ENCODE peak calls at places on chromosome 6, in nine cellular contexts. V, J, U, N, C, M, O, A and W are unnamed samples.

GRCh38 chr6:122803056-122803695 is 14.1 kb downstream of the SMPDL3A start:
- DNase-seq in V (no peak), U (no peak), O (no peak), A (peak), M (no peak), C (peak), N (no peak), J (no peak), W (no peak)

GRCh38 chr6:33958208-33958862 is 154.5 kb upstream of the MLN start:
- DNase-seq in M (no peak), J (no peak), V (no peak), N (peak), U (no peak), O (no peak), A (no peak), C (no peak), W (no peak)

GRCh38 chr6:32092760-32093497 is 16.2 kb downstream of the TNXB start:
- DNase-seq in A (peak), N (no peak), M (no peak), U (no peak), C (no peak), V (no peak), O (peak), J (peak), W (no peak)

GRCh38 chr6:53035549-53036213 is 29.5 kb upstream of the FBXO9 start:
- DNase-seq in O (no peak), N (no peak), V (no peak), U (no peak), A (peak), J (no peak), C (no peak), M (no peak), W (no peak)

GRCh38 chr6:11912420-11912819 is 99.7 kb upstream of the HIVEP1 start:
- DNase-seq in O (no peak), A (no peak), M (no peak), N (peak), J (no peak), V (no peak), C (no peak), U (no peak), W (no peak)

GRCh38 chr6:45479834-45480696 is 102.3 kb upstream of the SUPT3H start:
- DNase-seq in O (peak), U (no peak), A (peak), V (no peak), C (peak), N (no peak), J (no peak), M (no peak), W (no peak)

GRCh38 chr6:43368517-43369160 is 808 bp downstream of the ZNF318 start:
- DNase-seq in V (peak), N (peak), M (peak), A (peak), C (peak), J (peak), O (peak), U (no peak), W (no peak)

GRCh38 chr6:91653954-91654843 is 1067.3 kb upstream of the MAP3K7 start:
- DNase-seq in C (no peak), O (no peak), N (no peak), V (no peak), A (no peak), J (no peak), U (no peak), M (no peak), W (no peak)

GRCh38 chr6:84635081-84635745 is 129.2 kb downstream of the TBX18 start:
- DNase-seq in V (no peak), A (peak), O (no peak), U (no peak), M (no peak), C (peak), J (no peak), N (no peak), W (no peak)

GRCh38 chr6:50030777-50031562 is 9.2 kb upstream of the DEFB110 start:
- DNase-seq in A (no peak), C (no peak), U (no peak), O (peak), V (no peak), J (no peak), M (no peak), N (no peak), W (no peak)

GRCh38 chr6:142802124-142802523 is 142.9 kb downstream of the HIVEP2 start:
- DNase-seq in A (peak), M (no peak), N (no peak), J (no peak), V (no peak), C (peak), U (no peak), O (no peak), W (no peak)

GRCh38 chr6:4271761-4272505 is 136.6 kb upstream of the ECI2 start:
- DNase-seq in J (no peak), V (no peak), A (no peak), C (no peak), O (no peak), U (no peak), M (no peak), N (no peak), W (no peak)

GRCh38 chr6:13278184-13278583 is 50.2 kb downstream of the TBC1D7 start:
- DNase-seq in V (no peak), A (no peak), O (no peak), N (no peak), C (no peak), J (no peak), M (no peak), U (no peak), W (no peak)

GRCh38 chr6:33962186-33962585 is 158.4 kb upstream of the MLN start:
- DNase-seq in J (no peak), M (no peak), N (no peak), O (no peak), U (peak), A (peak), V (no peak), C (no peak), W (no peak)

GRCh38 chr6:126175251-126175650 is 164.7 kb upstream of the CENPW start:
- DNase-seq in U (no peak), A (no peak), O (no peak), C (no peak), J (no peak), V (no peak), M (no peak), N (no peak), W (no peak)

GRCh38 chr6:126180585-126180984 is 159.3 kb upstream of the CENPW start:
- DNase-seq in O (no peak), J (no peak), M (no peak), C (peak), N (no peak), U (no peak), V (no peak), A (peak), W (no peak)

GRCh38 chr6:126174697-126175096 is 165.2 kb upstream of the CENPW start:
- DNase-seq in V (no peak), A (no peak), M (no peak), O (no peak), N (no peak), J (no peak), C (no peak), U (no peak), W (no peak)

GRCh38 chr6:126172151-126172550 is 167.8 kb upstream of the CENPW start:
- DNase-seq in M (no peak), A (no peak), N (no peak), C (no peak), U (no peak), J (no peak), O (no peak), V (no peak), W (no peak)

DNA sequence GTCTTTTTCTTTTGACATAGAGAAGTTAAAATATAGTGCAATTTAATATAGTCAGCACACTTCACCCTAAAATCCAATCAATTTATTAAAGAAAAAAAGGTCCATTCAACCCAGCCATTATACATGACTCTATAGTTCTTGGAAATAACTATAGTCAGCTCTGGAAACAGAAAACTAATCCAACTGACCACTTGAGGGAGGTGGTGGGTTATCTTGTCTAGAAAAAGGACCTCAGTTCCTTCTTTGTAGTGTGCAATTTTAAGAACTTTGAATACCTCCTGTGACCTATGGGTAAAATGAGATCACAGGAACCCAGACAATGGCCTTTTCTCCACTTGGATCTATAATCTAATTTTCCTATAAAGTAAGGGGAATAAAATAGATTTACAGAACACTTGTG is 163.6 kb upstream of the CENPW start:
- DNase-seq in U (no peak), C (peak), J (no peak), M (no peak), V (no peak), N (no peak), A (peak), O (no peak), W (no peak)
- TF ChIP-seq CTCF in U (peak), C (peak), J (peak), M (no peak), V (no peak), N (no peak), A (peak), O (no peak), W (no peak)

DNA sequence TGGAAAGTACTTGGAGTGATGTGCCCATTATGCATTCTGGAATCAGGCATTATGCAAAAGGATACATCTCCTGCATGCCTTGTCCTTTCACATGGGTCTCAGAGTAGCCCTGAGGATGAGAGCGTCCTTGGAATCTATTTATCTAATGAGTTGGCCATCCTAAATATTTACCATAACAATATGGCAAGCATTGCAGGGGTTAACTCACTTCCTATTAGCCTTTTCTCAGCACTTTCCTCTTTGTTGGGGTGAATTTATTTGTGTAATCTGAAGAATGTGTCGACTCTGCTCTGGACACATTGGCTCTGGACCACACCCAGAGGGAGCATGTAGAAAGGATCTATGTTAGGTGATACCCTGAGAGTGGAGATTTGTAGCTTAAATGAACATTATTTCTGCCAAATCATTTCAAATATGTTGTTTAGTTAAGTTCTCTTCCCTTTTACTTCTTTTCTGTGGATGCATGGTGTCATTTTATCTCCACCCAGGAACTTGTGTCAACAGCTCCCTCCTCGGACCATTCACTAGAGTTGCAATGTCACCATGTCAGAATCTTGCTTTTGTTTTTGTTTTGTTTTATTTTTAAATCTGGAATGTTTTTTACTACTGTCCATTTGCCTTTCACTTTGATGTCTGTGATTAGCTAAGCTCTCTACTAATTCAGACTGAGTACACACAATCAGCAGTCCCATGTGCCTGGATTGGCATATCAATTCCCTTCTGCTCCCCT is 757.0 kb upstream of the MMS22L start:
- DNase-seq in V (no peak), O (no peak), A (peak), M (no peak), U (no peak), C (no peak), J (no peak), N (no peak), W (no peak)
- TF ChIP-seq CTCF in V (peak), O (no peak), A (no peak), M (no peak), U (peak), C (peak), J (no peak), N (no peak), W (no peak)

GRCh38 chr6:83514877-83515466 is 2.6 kb downstream of the PRSS35 start:
- DNase-seq in U (no peak), A (peak), J (no peak), C (peak), V (peak), N (peak), M (peak), O (peak), W (no peak)

GRCh38 chr6:83517500-83517899 is 5.2 kb downstream of the PRSS35 start:
- DNase-seq in J (no peak), N (no peak), M (no peak), C (no peak), A (no peak), O (no peak), V (no peak), U (no peak), W (no peak)

GRCh38 chr6:83509416-83509815 is 2.9 kb upstream of the PRSS35 start:
- DNase-seq in U (no peak), O (no peak), V (no peak), A (no peak), N (no peak), C (no peak), M (no peak), J (no peak), W (no peak)

GRCh38 chr6:83511901-83512681 is at the start of gene PRSS35:
- DNase-seq in N (peak), A (peak), M (peak), J (peak), O (peak), C (peak), U (peak), V (peak), W (no peak)
- TF ChIP-seq CTCF in N (peak), A (peak), M (peak), J (peak), O (peak), C (peak), U (peak), V (peak), W (no peak)

GRCh38 chr6:55882731-55883595 is 7.6 kb upstream of the BMP5 start:
- DNase-seq in U (no peak), V (no peak), C (peak), J (no peak), M (no peak), N (no peak), O (no peak), A (peak), W (no peak)
- TF ChIP-seq CTCF in U (no peak), V (no peak), C (no peak), J (no peak), M (no peak), N (no peak), O (no peak), A (no peak), W (no peak)